ENCODE peak calls at places on chromosomes 5 and 9, in four cellular contexts. One of them, this sample, is unnamed.

GRCh38 chr5:92106808-92107207 is 723.7 kb upstream of the ARRDC3 start:
- DNase-seq in K562: no peak
- DNase-seq in GM12891: no peak
- DNase-seq in GM12878: no peak
- DNase-seq in this sample: no peak

GRCh38 chr9:109624901-109625300 is 126.8 kb upstream of the PTPN3 start:
- DNase-seq in GM12891: no peak
- DNase-seq in K562: no peak
- DNase-seq in GM12878: no peak
- DNase-seq in this sample: no peak

GRCh38 chr5:142700566-142700965 is 14.7 kb upstream of the FGF1 start:
- DNase-seq in GM12878: no peak
- DNase-seq in K562: no peak
- DNase-seq in GM12891: no peak
- DNase-seq in this sample: no peak

GRCh38 chr5:66307647-66308257 is 163.7 kb downstream of the SREK1 start:
- DNase-seq in K562: peak; percentile 68
- DNase-seq in GM12891: no peak
- DNase-seq in GM12878: no peak
- DNase-seq in this sample: no peak

GRCh38 chr5:33257807-33258491 is 182.8 kb upstream of the TARS1 start:
- DNase-seq in K562: no peak
- DNase-seq in GM12878: no peak
- DNase-seq in GM12891: no peak
- DNase-seq in this sample: no peak

GRCh38 chr5:174045470-174046025 is at the start of gene NSG2:
- DNase-seq in K562: peak; percentile 79
- DNase-seq in GM12891: peak; percentile 39
- DNase-seq in GM12878: peak; percentile 16
- DNase-seq in this sample: peak; percentile 77

GRCh38 chr5:122978068-122978467 is 58.5 kb downstream of the PPIC start:
- DNase-seq in K562: no peak
- DNase-seq in GM12878: no peak
- DNase-seq in GM12891: no peak
- DNase-seq in this sample: no peak

GRCh38 chr5:168390491-168390890 is 95.8 kb upstream of the RARS1 start:
- DNase-seq in K562: no peak
- DNase-seq in GM12878: no peak
- DNase-seq in GM12891: no peak
- DNase-seq in this sample: no peak

GRCh38 chr9:123568691-123569342 is 212.8 kb downstream of the CRB2 start:
- DNase-seq in GM12891: no peak
- DNase-seq in K562: no peak
- DNase-seq in GM12878: no peak
- DNase-seq in this sample: no peak

GRCh38 chr9:23830949-23831730 is 5.1 kb upstream of the ELAVL2 start:
- DNase-seq in K562: no peak
- DNase-seq in GM12891: no peak
- DNase-seq in GM12878: no peak
- DNase-seq in this sample: no peak

GRCh38 chr5:43874772-43875171 is 271.8 kb downstream of the NNT start:
- DNase-seq in GM12878: no peak
- DNase-seq in GM12891: no peak
- DNase-seq in K562: no peak
- DNase-seq in this sample: no peak

GRCh38 chr5:100827481-100827889 is 75.6 kb downstream of the ST8SIA4 start:
- DNase-seq in GM12878: no peak
- DNase-seq in GM12891: no peak
- DNase-seq in K562: no peak
- DNase-seq in this sample: no peak

GRCh38 chr9:128104171-128104618 is 23.3 kb downstream of the PTGES2 start:
- DNase-seq in K562: no peak
- DNase-seq in GM12891: no peak
- DNase-seq in GM12878: no peak
- DNase-seq in this sample: no peak

GRCh38 chr9:131776036-131776435 is 36.2 kb upstream of the RAPGEF1 start:
- DNase-seq in GM12878: no peak
- DNase-seq in GM12891: no peak
- DNase-seq in K562: no peak
- DNase-seq in this sample: no peak

GRCh38 chr9:131773911-131774379 is 34.1 kb upstream of the RAPGEF1 start:
- DNase-seq in K562: peak; percentile 73
- DNase-seq in GM12891: peak; percentile 53
- DNase-seq in GM12878: no peak
- DNase-seq in this sample: peak; percentile 11

GRCh38 chr9:131774636-131775035 is 34.8 kb upstream of the RAPGEF1 start:
- DNase-seq in GM12878: no peak
- DNase-seq in GM12891: no peak
- DNase-seq in K562: no peak
- DNase-seq in this sample: no peak

GRCh38 chr9:131772940-131773339 is 33.1 kb upstream of the RAPGEF1 start:
- DNase-seq in K562: no peak
- DNase-seq in GM12878: no peak
- DNase-seq in GM12891: no peak
- DNase-seq in this sample: no peak

GRCh38 chr9:131776473-131776872 is 36.6 kb upstream of the RAPGEF1 start:
- DNase-seq in GM12878: no peak
- DNase-seq in K562: peak; percentile 67
- DNase-seq in GM12891: peak; percentile 49
- DNase-seq in this sample: peak; percentile 24
- TF ChIP-seq SPI1 in GM12878: no peak
- TF ChIP-seq SPI1 in K562: no peak
- TF ChIP-seq SPI1 in GM12891: no peak
- TF ChIP-seq SPI1 in this sample: no peak

GRCh38 chr5:1748845-1749244 is 50.8 kb downstream of the MRPL36 start:
- DNase-seq in K562: no peak
- DNase-seq in GM12891: no peak
- DNase-seq in GM12878: no peak
- DNase-seq in this sample: no peak

GRCh38 chr5:1750469-1750868 is 49.2 kb downstream of the MRPL36 start:
- DNase-seq in K562: no peak
- DNase-seq in GM12891: no peak
- DNase-seq in GM12878: no peak
- DNase-seq in this sample: no peak

GRCh38 chr5:1748271-1748670 is 51.4 kb downstream of the MRPL36 start:
- DNase-seq in GM12891: no peak
- DNase-seq in GM12878: no peak
- DNase-seq in K562: no peak
- DNase-seq in this sample: no peak

GRCh38 chr5:1751026-1751863 is 48.4 kb downstream of the MRPL36 start:
- DNase-seq in GM12878: no peak
- DNase-seq in K562: no peak
- DNase-seq in GM12891: no peak
- DNase-seq in this sample: no peak

DNA sequence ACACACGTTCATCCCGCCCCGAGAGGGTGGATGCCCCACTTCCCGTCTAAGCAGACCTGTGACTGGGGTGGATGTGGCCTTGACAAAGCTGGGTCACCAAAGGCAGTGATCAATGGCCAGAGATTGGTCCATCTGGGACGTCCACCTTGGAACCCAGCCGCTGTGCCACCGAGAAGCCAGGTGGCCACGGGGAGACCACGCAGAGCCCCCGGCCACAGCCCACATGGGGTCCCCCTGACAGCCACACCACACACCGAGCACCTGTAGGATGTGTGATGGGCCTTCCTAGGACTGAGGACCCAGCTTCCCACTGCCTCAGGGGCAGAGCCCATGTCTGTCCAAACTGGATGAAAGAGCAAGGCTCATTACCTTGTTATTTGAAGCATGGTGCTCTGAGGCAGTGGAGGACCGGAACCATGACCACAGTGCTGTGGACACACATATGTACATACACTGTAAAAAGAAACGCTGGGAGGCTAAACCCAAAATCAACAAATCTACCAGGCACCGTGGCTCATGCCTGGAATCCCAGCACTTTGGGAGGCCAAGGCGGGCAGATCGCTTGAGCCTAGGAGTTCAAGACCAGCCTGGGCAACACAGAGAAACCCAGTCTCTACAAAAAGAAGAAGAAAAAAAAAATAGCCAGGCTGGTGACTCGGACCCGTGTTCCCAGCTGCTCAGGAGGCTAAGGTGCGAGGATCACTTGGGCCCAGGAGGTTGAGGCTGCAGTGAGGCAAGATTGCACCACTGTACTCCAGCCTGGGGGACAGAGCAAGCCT is 50.1 kb downstream of the MRPL36 start:
- DNase-seq in GM12891: no peak
- DNase-seq in GM12878: no peak
- DNase-seq in K562: no peak
- DNase-seq in this sample: no peak
- TF ChIP-seq SPI1 in GM12891: no peak
- TF ChIP-seq SPI1 in GM12878: no peak
- TF ChIP-seq SPI1 in K562: no peak
- TF ChIP-seq SPI1 in this sample: no peak

DNA sequence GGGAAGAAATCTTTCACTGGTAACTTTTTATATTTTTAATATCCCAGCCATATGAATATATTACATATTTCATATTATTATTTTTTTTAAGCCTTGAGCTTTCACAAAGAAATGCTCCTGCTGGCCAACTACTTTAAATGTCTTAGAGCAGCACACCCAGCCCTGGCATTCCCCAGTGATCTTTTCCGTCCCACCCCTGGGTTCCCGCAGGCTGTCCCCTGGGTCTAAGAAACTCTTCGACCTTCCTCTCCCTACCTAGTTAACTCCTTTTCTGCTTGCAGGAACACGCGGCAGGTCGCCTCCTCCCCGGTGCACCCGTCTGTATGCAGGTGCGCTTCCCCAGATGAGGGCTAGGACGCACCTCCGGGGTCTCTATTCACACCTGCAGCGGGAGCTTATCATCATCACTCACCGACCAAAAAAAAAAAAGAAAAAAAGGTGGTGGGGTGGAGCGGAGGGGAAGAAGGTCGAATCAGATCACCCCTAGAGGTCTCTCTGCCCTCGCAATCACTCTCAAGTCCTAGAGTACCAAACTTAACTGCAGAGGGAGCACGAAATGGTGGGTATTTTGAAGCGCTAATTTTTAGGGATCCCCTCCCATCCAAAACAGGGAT is 696 bp downstream of the ZFP62 start:
- DNase-seq in GM12878: no peak
- DNase-seq in GM12891: peak; percentile 48
- DNase-seq in K562: peak; percentile 83
- DNase-seq in this sample: peak; percentile 44
- TF ChIP-seq SPI1 in GM12878: no peak
- TF ChIP-seq SPI1 in GM12891: no peak
- TF ChIP-seq SPI1 in K562: no peak
- TF ChIP-seq SPI1 in this sample: no peak

DNA sequence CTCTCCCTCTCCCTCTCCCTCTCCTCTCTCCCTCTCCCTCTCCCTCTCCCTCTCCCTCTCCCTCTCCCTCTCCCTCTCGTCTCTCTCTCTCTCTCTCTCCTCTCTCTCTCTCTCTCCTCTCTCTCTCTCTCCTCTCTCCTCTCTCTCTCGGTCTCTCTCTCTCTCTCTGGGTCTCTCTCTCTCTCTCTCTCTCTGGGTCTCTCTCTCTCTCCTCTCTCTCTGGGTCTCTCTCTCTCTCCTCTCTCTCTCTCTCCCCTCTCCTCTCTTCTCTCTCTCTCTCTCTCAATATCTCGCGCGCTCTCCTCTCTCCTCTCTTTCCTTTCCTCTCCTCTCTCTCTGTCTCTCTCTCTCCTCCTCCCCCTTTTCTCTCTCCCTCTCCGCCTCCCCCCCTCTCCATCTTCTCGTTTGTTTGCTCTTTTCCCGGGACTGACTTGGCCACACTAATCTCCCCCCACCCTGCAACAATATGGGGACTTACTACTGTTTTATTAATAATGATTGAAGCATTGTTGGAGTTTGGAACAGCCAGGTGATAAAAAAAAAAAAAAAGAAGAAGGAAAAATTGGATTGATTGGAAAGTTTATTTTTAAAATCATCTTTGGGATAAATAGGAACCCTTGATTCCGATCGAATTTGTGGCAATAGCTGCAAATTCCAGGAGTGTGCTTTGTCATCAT is 857 bp upstream of the NR2F1-AS1 start:
- DNase-seq in GM12891: no peak
- DNase-seq in GM12878: no peak
- DNase-seq in K562: no peak
- DNase-seq in this sample: no peak
- TF ChIP-seq SPI1 in GM12891: no peak
- TF ChIP-seq SPI1 in GM12878: no peak
- TF ChIP-seq SPI1 in K562: no peak
- TF ChIP-seq SPI1 in this sample: no peak

GRCh38 chr9:91676042-91676441 is 252.4 kb upstream of the NFIL3 start:
- DNase-seq in K562: peak; percentile 25
- DNase-seq in GM12878: peak; percentile 3
- DNase-seq in GM12891: no peak
- DNase-seq in this sample: no peak
- TF ChIP-seq SPI1 in K562: no peak
- TF ChIP-seq SPI1 in GM12878: no peak
- TF ChIP-seq SPI1 in GM12891: no peak
- TF ChIP-seq SPI1 in this sample: no peak

DNA sequence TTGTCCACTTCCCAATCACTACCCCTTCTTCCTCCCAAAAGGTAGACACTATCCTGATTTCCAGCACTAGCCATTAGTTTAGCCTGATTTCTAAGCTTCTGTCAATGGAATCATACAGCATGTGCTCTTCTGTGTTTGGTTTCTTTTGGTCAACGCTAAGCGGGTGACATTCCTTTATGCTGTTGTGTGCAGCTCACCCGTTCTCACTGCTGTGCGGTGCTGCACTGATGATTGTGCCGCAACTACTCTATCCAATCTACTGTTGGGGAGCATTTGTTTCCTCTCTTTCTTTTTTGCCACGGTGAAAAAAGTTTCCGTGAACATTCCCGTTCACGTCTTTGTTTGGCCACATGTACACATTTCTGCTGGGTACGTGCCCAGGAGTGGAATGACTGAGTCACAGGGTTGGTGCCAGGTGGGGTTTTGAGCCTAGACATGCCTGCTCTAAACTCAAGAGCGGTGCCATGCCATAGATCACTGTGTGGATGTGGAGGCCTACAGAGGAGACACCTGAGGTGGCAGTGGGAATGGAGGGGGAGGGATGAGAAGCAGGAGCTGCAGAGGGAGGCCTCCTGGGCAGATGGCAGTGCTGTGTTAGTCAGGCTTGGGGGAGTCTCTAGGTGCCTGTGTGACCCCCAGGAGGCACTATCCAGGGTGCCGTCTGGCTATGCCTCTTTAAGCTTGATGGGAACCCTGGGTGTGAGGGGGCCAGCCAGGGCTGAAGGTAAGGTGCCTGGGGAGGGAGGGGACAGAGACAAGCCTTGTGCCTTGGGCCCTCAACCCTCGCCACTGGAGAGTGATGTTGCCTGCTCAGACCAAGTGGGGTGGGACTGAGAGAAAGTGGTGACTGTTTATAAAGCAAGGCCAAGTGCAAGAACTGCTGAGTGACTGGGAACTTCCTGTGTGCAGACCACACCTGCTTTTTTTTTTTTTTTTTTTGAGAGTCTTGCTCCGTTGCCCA is 11.4 kb upstream of the ANKRD33B start:
- DNase-seq in K562: no peak
- DNase-seq in GM12878: no peak
- DNase-seq in GM12891: no peak
- DNase-seq in this sample: peak; percentile 15
- TF ChIP-seq SPI1 in K562: no peak
- TF ChIP-seq SPI1 in GM12878: no peak
- TF ChIP-seq SPI1 in GM12891: no peak
- TF ChIP-seq SPI1 in this sample: no peak